ENCODE peak calls at places on chromosomes 2 and 18, in five cellular contexts. One of them, this sample, is unnamed.

GRCh38 chr2:158102446-158102845 is 770 bp downstream of the UPP2 start:
- DNase-seq in neuronal stem cell: no peak
- DNase-seq in IMR-90: no peak
- DNase-seq in hepatocyte: no peak
- DNase-seq in trophoblast cell: no peak
- DNase-seq in this sample: no peak

GRCh38 chr2:231877533-231878456 is 48.4 kb downstream of the NPPC start:
- DNase-seq in neuronal stem cell: no peak
- DNase-seq in IMR-90: peak; percentile 28
- DNase-seq in hepatocyte: no peak
- DNase-seq in trophoblast cell: no peak
- DNase-seq in this sample: no peak

GRCh38 chr2:231244382-231245252 is 46.2 kb downstream of the ARMC9 start:
- DNase-seq in neuronal stem cell: no peak
- DNase-seq in IMR-90: no peak
- DNase-seq in hepatocyte: no peak
- DNase-seq in trophoblast cell: no peak
- DNase-seq in this sample: no peak

GRCh38 chr2:705971-706511 is 28.8 kb upstream of the TMEM18 start:
- DNase-seq in neuronal stem cell: no peak
- DNase-seq in IMR-90: no peak
- DNase-seq in hepatocyte: no peak
- DNase-seq in trophoblast cell: no peak
- DNase-seq in this sample: no peak

GRCh38 chr2:227577555-227577954 is 21.1 kb upstream of the SCYGR2 start:
- DNase-seq in neuronal stem cell: no peak
- DNase-seq in IMR-90: no peak
- DNase-seq in hepatocyte: no peak
- DNase-seq in trophoblast cell: no peak
- DNase-seq in this sample: no peak

GRCh38 chr2:152428800-152429637 is 94.0 kb downstream of the FMNL2 start:
- DNase-seq in neuronal stem cell: no peak
- DNase-seq in IMR-90: no peak
- DNase-seq in hepatocyte: no peak
- DNase-seq in trophoblast cell: no peak
- DNase-seq in this sample: peak; percentile 11

GRCh38 chr2:233973786-233974185 is 56.6 kb downstream of the TRPM8 start:
- DNase-seq in neuronal stem cell: no peak
- DNase-seq in IMR-90: no peak
- DNase-seq in hepatocyte: no peak
- DNase-seq in trophoblast cell: no peak
- DNase-seq in this sample: no peak

GRCh38 chr2:1548910-1549673 is 135.8 kb downstream of the TPO start:
- DNase-seq in neuronal stem cell: no peak
- DNase-seq in IMR-90: peak; percentile 16
- DNase-seq in hepatocyte: no peak
- DNase-seq in trophoblast cell: no peak
- DNase-seq in this sample: no peak

GRCh38 chr2:45825001-45825651 is 173.7 kb downstream of the PRKCE start:
- DNase-seq in neuronal stem cell: no peak
- DNase-seq in IMR-90: no peak
- DNase-seq in hepatocyte: no peak
- DNase-seq in trophoblast cell: no peak
- DNase-seq in this sample: peak; percentile 64

GRCh38 chr2:176124358-176125214 is 2.1 kb downstream of the HOXD9 start:
- DNase-seq in neuronal stem cell: no peak
- DNase-seq in IMR-90: no peak
- DNase-seq in hepatocyte: no peak
- DNase-seq in trophoblast cell: no peak
- DNase-seq in this sample: no peak

GRCh38 chr18:52353589-52353988 is 13.6 kb downstream of the DCC start:
- DNase-seq in neuronal stem cell: no peak
- DNase-seq in IMR-90: no peak
- DNase-seq in hepatocyte: no peak
- DNase-seq in trophoblast cell: no peak
- DNase-seq in this sample: no peak

GRCh38 chr2:234136461-234136860 is 86.0 kb downstream of the SPP2 start:
- DNase-seq in neuronal stem cell: no peak
- DNase-seq in IMR-90: no peak
- DNase-seq in hepatocyte: peak; percentile 37
- DNase-seq in trophoblast cell: peak; percentile 56
- DNase-seq in this sample: no peak

GRCh38 chr2:135701442-135701841 is 40.2 kb upstream of the UBXN4 start:
- DNase-seq in neuronal stem cell: no peak
- DNase-seq in IMR-90: peak; percentile 79
- DNase-seq in hepatocyte: no peak
- DNase-seq in trophoblast cell: no peak
- DNase-seq in this sample: no peak

GRCh38 chr2:197426723-197427122 is 8.1 kb downstream of the SF3B1 start:
- DNase-seq in neuronal stem cell: no peak
- DNase-seq in IMR-90: no peak
- DNase-seq in hepatocyte: no peak
- DNase-seq in trophoblast cell: no peak
- DNase-seq in this sample: no peak

GRCh38 chr2:144479659-144480058 is 40.3 kb downstream of the ZEB2 start:
- DNase-seq in neuronal stem cell: no peak
- DNase-seq in IMR-90: no peak
- DNase-seq in hepatocyte: no peak
- DNase-seq in trophoblast cell: no peak
- DNase-seq in this sample: no peak

GRCh38 chr2:29616569-29616968 is 304.8 kb downstream of the ALK start:
- DNase-seq in neuronal stem cell: no peak
- DNase-seq in IMR-90: no peak
- DNase-seq in hepatocyte: no peak
- DNase-seq in trophoblast cell: no peak
- DNase-seq in this sample: no peak

GRCh38 chr18:58180172-58180571 is 136.1 kb downstream of the NEDD4L start:
- DNase-seq in neuronal stem cell: no peak
- DNase-seq in IMR-90: no peak
- DNase-seq in hepatocyte: no peak
- DNase-seq in trophoblast cell: no peak
- DNase-seq in this sample: no peak

GRCh38 chr2:33457588-33458247 is 18.7 kb upstream of the RASGRP3 start:
- DNase-seq in neuronal stem cell: no peak
- DNase-seq in IMR-90: no peak
- DNase-seq in hepatocyte: peak; percentile 65
- DNase-seq in trophoblast cell: peak; percentile 79
- DNase-seq in this sample: no peak

GRCh38 chr2:68824831-68825230 is 46.4 kb downstream of the BMP10 start:
- DNase-seq in neuronal stem cell: no peak
- DNase-seq in IMR-90: peak; percentile 71
- DNase-seq in hepatocyte: no peak
- DNase-seq in trophoblast cell: no peak
- DNase-seq in this sample: no peak

GRCh38 chr2:55153564-55154315 is 78.4 kb downstream of the CLHC1 start:
- DNase-seq in neuronal stem cell: no peak
- DNase-seq in IMR-90: no peak
- DNase-seq in hepatocyte: no peak
- DNase-seq in trophoblast cell: no peak
- DNase-seq in this sample: no peak

GRCh38 chr2:55154525-55155030 is 77.5 kb downstream of the CLHC1 start:
- DNase-seq in neuronal stem cell: no peak
- DNase-seq in IMR-90: no peak
- DNase-seq in hepatocyte: no peak
- DNase-seq in trophoblast cell: no peak
- DNase-seq in this sample: no peak

GRCh38 chr2:55155764-55156221 is 76.3 kb downstream of the CLHC1 start:
- DNase-seq in neuronal stem cell: no peak
- DNase-seq in IMR-90: peak; percentile 77
- DNase-seq in hepatocyte: no peak
- DNase-seq in trophoblast cell: no peak
- DNase-seq in this sample: no peak

GRCh38 chr2:55156326-55156725 is 75.8 kb downstream of the CLHC1 start:
- DNase-seq in neuronal stem cell: no peak
- DNase-seq in IMR-90: peak; percentile 44
- DNase-seq in hepatocyte: no peak
- DNase-seq in trophoblast cell: no peak
- DNase-seq in this sample: peak; percentile 66

GRCh38 chr2:55155206-55155605 is 76.9 kb downstream of the CLHC1 start:
- DNase-seq in neuronal stem cell: no peak
- DNase-seq in IMR-90: no peak
- DNase-seq in hepatocyte: no peak
- DNase-seq in trophoblast cell: no peak
- DNase-seq in this sample: no peak
- H3K4me1 ChIP-seq in neuronal stem cell: peaks cover 39% of the 10 kb centered on the region
- H3K4me1 ChIP-seq in IMR-90: peaks cover 59% of the 10 kb centered on the region
- H3K4me1 ChIP-seq in hepatocyte: peaks cover 62% of the 10 kb centered on the region
- H3K4me1 ChIP-seq in trophoblast cell: peaks cover 3% of the 10 kb centered on the region
- H3K4me1 ChIP-seq in this sample: peaks cover 90% of the 10 kb centered on the region

GRCh38 chr2:83787189-83787588 is 671.9 kb downstream of the SUCLG1 start:
- DNase-seq in neuronal stem cell: no peak
- DNase-seq in IMR-90: no peak
- DNase-seq in hepatocyte: no peak
- DNase-seq in trophoblast cell: no peak
- DNase-seq in this sample: no peak

GRCh38 chr2:83786140-83786539 is 672.9 kb downstream of the SUCLG1 start:
- DNase-seq in neuronal stem cell: no peak
- DNase-seq in IMR-90: no peak
- DNase-seq in hepatocyte: no peak
- DNase-seq in trophoblast cell: no peak
- DNase-seq in this sample: no peak

GRCh38 chr2:83784315-83784714 is 674.8 kb downstream of the SUCLG1 start:
- DNase-seq in neuronal stem cell: no peak
- DNase-seq in IMR-90: no peak
- DNase-seq in hepatocyte: no peak
- DNase-seq in trophoblast cell: no peak
- DNase-seq in this sample: no peak

GRCh38 chr2:83782122-83782521 is 677.0 kb downstream of the SUCLG1 start:
- DNase-seq in neuronal stem cell: no peak
- DNase-seq in IMR-90: no peak
- DNase-seq in hepatocyte: no peak
- DNase-seq in trophoblast cell: no peak
- DNase-seq in this sample: no peak

DNA sequence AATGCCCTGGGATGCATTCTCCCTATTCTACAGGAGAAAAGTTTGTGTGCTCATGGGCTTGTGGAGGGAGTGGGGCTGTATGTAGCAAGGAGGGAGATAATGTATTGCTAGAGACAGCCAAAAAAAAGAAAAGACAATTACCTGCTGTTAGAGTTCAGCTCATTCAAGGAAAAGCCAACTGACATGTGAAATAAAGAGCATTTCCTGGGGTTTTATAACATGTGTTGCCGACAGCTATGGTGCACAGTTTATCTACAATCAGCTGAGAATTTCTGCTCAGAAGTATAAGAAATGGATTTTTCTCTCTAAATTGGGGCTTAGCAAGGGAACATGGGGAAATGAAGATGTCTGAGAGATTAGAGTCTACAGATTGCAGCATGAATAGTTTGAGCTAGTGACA is 674.2 kb downstream of the SUCLG1 start:
- DNase-seq in neuronal stem cell: no peak
- DNase-seq in IMR-90: no peak
- DNase-seq in hepatocyte: no peak
- DNase-seq in trophoblast cell: no peak
- DNase-seq in this sample: no peak
- H2AFZ ChIP-seq in neuronal stem cell: no peak overlapping the region
- H2AFZ ChIP-seq in IMR-90: no peak overlapping the region
- H2AFZ ChIP-seq in hepatocyte: no peak overlapping the region
- H2AFZ ChIP-seq in trophoblast cell: no peak overlapping the region
- H2AFZ ChIP-seq in this sample: no peak overlapping the region

DNA sequence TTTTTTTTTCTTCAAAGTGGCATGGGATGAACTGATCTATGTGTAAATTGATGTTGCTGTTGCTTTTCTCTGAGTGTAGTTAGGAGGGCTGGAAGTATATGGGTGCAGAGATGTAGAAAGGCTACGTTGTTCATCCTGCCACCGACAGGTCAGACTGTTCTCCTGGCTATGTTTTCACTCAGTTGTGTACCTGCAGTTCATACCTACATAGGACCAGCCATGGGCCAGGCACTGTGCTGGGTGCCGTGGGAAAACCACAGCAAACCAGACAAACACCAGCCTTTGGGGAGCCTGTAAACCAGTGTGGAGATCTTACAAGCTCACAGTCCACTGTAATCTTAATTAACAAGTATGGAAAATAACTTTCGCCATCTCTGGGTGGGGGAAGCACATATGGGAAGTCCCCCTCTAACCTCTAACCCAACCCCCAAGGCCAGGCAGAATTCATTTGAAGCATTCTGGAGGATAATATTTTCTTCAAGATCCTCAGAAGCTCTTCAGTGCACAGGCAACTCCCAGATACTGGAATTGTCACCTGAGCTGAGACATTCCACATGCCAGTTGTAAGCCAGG is 12.7 kb downstream of the NCK2 start:
- DNase-seq in neuronal stem cell: no peak
- DNase-seq in IMR-90: no peak
- DNase-seq in hepatocyte: no peak
- DNase-seq in trophoblast cell: no peak
- DNase-seq in this sample: no peak
- H3K4me1 ChIP-seq in neuronal stem cell: peaks cover 8% of the 10 kb centered on the region
- H3K4me1 ChIP-seq in IMR-90: peaks cover 6% of the 10 kb centered on the region
- H3K4me1 ChIP-seq in hepatocyte: peaks cover 16% of the 10 kb centered on the region
- H3K4me1 ChIP-seq in trophoblast cell: peaks cover 5% of the 10 kb centered on the region
- H3K4me1 ChIP-seq in this sample: no peaks in the 10 kb centered on the region

GRCh38 chr2:27071277-27071989 is at the start of gene OST4:
- DNase-seq in neuronal stem cell: peak; percentile 90
- DNase-seq in IMR-90: peak; percentile 92
- DNase-seq in hepatocyte: peak; percentile 98
- DNase-seq in trophoblast cell: peak; percentile 95
- DNase-seq in this sample: peak; percentile 97
- H2AFZ ChIP-seq in neuronal stem cell: peak within 1 kb of the TSS; percentile 92
- H2AFZ ChIP-seq in IMR-90: peak within 1 kb of the TSS; percentile 83
- H2AFZ ChIP-seq in hepatocyte: peak within 1 kb of the TSS; percentile 77
- H2AFZ ChIP-seq in trophoblast cell: peak within 1 kb of the TSS; percentile 81
- H2AFZ ChIP-seq in this sample: peak within 1 kb of the TSS; percentile 43

GRCh38 chr2:25305809-25306208 is 35.9 kb downstream of the DNMT3A start:
- DNase-seq in neuronal stem cell: no peak
- DNase-seq in IMR-90: no peak
- DNase-seq in hepatocyte: no peak
- DNase-seq in trophoblast cell: no peak
- DNase-seq in this sample: no peak
- H3K4me1 ChIP-seq in neuronal stem cell: peaks cover 8% of the 10 kb centered on the region
- H3K4me1 ChIP-seq in IMR-90: peaks cover 12% of the 10 kb centered on the region
- H3K4me1 ChIP-seq in hepatocyte: peaks cover 7% of the 10 kb centered on the region
- H3K4me1 ChIP-seq in trophoblast cell: peaks cover 4% of the 10 kb centered on the region
- H3K4me1 ChIP-seq in this sample: peaks cover 48% of the 10 kb centered on the region

GRCh38 chr2:216104691-216105090 is 4.5 kb upstream of the XRCC5 start:
- DNase-seq in neuronal stem cell: no peak
- DNase-seq in IMR-90: no peak
- DNase-seq in hepatocyte: no peak
- DNase-seq in trophoblast cell: no peak
- DNase-seq in this sample: no peak
- H2AFZ ChIP-seq in neuronal stem cell: peak overlapping the region; percentile 30
- H2AFZ ChIP-seq in IMR-90: no peak overlapping the region
- H2AFZ ChIP-seq in hepatocyte: no peak overlapping the region
- H2AFZ ChIP-seq in trophoblast cell: no peak overlapping the region
- H2AFZ ChIP-seq in this sample: no peak overlapping the region

DNA sequence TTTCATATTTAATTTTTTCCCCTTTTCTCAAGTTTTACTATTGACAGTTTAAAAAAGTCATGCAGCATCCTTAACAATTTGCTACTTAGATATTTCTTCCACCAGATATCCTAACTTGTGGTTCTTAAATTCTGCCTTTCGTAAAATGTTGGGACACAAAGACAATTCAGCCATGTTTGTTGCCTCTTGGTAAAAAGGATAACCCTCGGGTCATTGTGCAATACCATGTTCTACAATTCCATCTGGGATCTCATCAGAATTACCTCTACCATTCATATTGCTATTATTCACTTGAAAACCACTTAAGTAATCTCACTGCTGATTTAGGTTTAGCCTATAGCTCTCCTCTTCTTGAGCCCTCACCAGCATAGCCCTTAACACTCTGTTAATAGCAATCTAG is 13.2 kb upstream of the REG1B start:
- DNase-seq in neuronal stem cell: no peak
- DNase-seq in IMR-90: no peak
- DNase-seq in hepatocyte: no peak
- DNase-seq in trophoblast cell: no peak
- DNase-seq in this sample: no peak
- H3K4me1 ChIP-seq in neuronal stem cell: no peaks in the 10 kb centered on the region
- H3K4me1 ChIP-seq in IMR-90: no peaks in the 10 kb centered on the region
- H3K4me1 ChIP-seq in hepatocyte: no peaks in the 10 kb centered on the region
- H3K4me1 ChIP-seq in trophoblast cell: no peaks in the 10 kb centered on the region
- H3K4me1 ChIP-seq in this sample: peaks cover 27% of the 10 kb centered on the region